ENCODE peak calls at places on chromosomes 16 and 17, in eight cellular contexts. K, L, C, B, X, W, R and J are unnamed samples.

GRCh38 chr17:12789976-12790805 is 893 bp downstream of the ARHGAP44 start:
- DNase-seq in K (no peak), L (no peak), C (peak; percentile 27), B (no peak), X (no peak), W (no peak), R (no peak), J (no peak)

GRCh38 chr17:77467513-77467912 is 326.7 kb downstream of the SEC14L1 start:
- DNase-seq in K (no peak), L (no peak), C (no peak), B (no peak), X (no peak), W (no peak), R (no peak), J (no peak)

GRCh38 chr17:7916799-7917198 is 710 bp upstream of the RNF227 start:
- DNase-seq in K (no peak), L (peak; percentile 5), C (no peak), B (no peak), X (no peak), W (no peak), R (no peak), J (no peak)

GRCh38 chr17:3695129-3695722 is 729 bp downstream of the P2RX5 start:
- DNase-seq in K (no peak), L (no peak), C (no peak), B (peak; percentile 68), X (no peak), W (no peak), R (no peak), J (no peak)

GRCh38 chr16:24729967-24730815 is 740 bp downstream of the TNRC6A start:
- DNase-seq in K (no peak), L (no peak), C (peak; percentile 33), B (no peak), X (no peak), W (no peak), R (no peak), J (no peak)

GRCh38 chr16:84024854-84025253 is 17.7 kb downstream of the SLC38A8 start:
- DNase-seq in K (no peak), L (no peak), C (no peak), B (no peak), X (no peak), W (no peak), R (peak; percentile 67), J (no peak)

GRCh38 chr17:47850692-47851573 is at the start of gene SP6:
- DNase-seq in K (no peak), L (no peak), C (peak; percentile 91), B (no peak), X (no peak), W (no peak), R (no peak), J (no peak)

GRCh38 chr17:28105501-28105900 is 63.0 kb downstream of the NLK start:
- DNase-seq in K (no peak), L (no peak), C (no peak), B (no peak), X (no peak), W (no peak), R (no peak), J (no peak)

GRCh38 chr17:47831934-47832327 is 461 bp downstream of the LRRC46 start:
- DNase-seq in K (no peak), L (no peak), C (no peak), B (no peak), X (no peak), W (no peak), R (no peak), J (no peak)

GRCh38 chr17:51813784-51814174 is 344.7 kb downstream of the CA10 start:
- DNase-seq in K (no peak), L (no peak), C (no peak), B (no peak), X (no peak), W (no peak), R (no peak), J (no peak)

GRCh38 chr17:36877774-36878173 is 59.5 kb upstream of the LHX1 start:
- DNase-seq in K (no peak), L (no peak), C (no peak), B (no peak), X (no peak), W (no peak), R (no peak), J (no peak)

DNA sequence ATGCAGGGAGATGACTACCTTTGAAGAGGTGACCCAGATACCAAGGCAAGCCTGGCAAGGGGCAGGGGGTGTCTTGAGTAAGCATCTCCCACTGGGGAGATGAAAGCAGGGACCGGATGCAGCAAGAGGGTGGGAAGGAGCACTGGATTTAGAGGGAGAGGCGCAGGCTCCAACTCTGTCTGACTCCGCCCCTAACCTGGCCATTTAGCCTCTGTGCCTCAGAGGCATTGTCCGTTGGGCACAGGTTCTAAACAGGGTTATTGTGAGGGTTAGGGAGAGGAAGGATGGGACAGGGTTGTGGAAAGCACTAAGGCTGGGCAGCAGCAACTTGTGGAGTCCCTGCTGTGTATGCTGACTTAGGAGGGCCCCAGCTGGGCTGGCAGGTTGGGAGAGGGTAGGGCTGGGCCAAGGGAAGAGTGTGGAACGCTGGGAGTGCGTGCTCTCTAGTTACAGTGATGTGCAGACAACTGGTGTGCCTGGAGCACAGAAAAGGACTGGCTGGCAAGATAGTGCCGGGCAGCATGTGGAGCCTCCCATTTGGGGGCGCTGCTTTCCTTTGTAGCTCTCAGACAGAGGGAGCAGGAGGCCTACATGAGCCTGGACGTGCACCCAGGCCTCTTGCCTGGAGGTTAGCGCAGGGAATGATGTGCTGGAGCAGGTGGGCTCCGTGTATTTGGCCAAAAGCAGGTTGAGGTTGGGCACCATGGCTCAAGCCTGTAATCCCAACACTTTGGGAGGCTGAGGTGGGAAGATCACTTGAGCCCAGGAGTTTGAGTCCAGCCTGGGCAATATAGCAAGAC is 26.2 kb downstream of the TBX2 start:
- DNase-seq in K (no peak), L (no peak), C (no peak), B (no peak), X (no peak), W (no peak), R (no peak), J (no peak)
- TF ChIP-seq CTCF in K (no peak), L (peak; percentile 10), C (no peak), B (no peak), X (no peak), W (no peak), R (peak; percentile 24), J (peak; percentile 10)

GRCh38 chr17:81438024-81438664 is 42.9 kb downstream of the BAHCC1 start:
- DNase-seq in K (no peak), L (no peak), C (no peak), B (no peak), X (no peak), W (no peak), R (no peak), J (no peak)
- H3K4me3 ChIP-seq in K (peak overlapping the region; percentile 38), L (no peak overlapping the region), C (no peak overlapping the region), B (no peak overlapping the region), X (no peak overlapping the region), W (no peak overlapping the region), R (no peak overlapping the region), J (no peak overlapping the region)

GRCh38 chr16:30843501-30843900 is 50.4 kb downstream of the BCL7C start:
- DNase-seq in K (no peak), L (no peak), C (no peak), B (no peak), X (no peak), W (no peak), R (no peak), J (no peak)
- TF ChIP-seq CTCF in K (no peak), L (no peak), C (no peak), B (no peak), X (no peak), W (no peak), R (no peak), J (no peak)

GRCh38 chr17:81520021-81520894 is 7.7 kb upstream of the ACTG1 start:
- DNase-seq in K (no peak), L (no peak), C (no peak), B (no peak), X (no peak), W (no peak), R (no peak), J (no peak)
- H3K4me3 ChIP-seq in K (no peak overlapping the region), L (no peak overlapping the region), C (peak overlapping the region; percentile 50), B (no peak overlapping the region), X (no peak overlapping the region), W (no peak overlapping the region), R (no peak overlapping the region), J (peak overlapping the region; percentile 33)

GRCh38 chr17:10737786-10738185 is 8.0 kb upstream of the TMEM220 start:
- DNase-seq in K (no peak), L (no peak), C (no peak), B (peak; percentile 9), X (peak; percentile 75), W (no peak), R (no peak), J (no peak)
- TF ChIP-seq CTCF in K (no peak), L (no peak), C (no peak), B (no peak), X (no peak), W (no peak), R (no peak), J (no peak)

GRCh38 chr16:70682239-70683145 is 3.4 kb downstream of the MTSS2 start:
- DNase-seq in K (no peak), L (no peak), C (no peak), B (no peak), X (no peak), W (no peak), R (no peak), J (no peak)
- H3K4me3 ChIP-seq in K (peak overlapping the region; percentile 81), L (peak overlapping the region; percentile 78), C (peak overlapping the region; percentile 1), B (no peak overlapping the region), X (peak overlapping the region; percentile 91), W (no peak overlapping the region), R (no peak overlapping the region), J (peak overlapping the region; percentile 86)

DNA sequence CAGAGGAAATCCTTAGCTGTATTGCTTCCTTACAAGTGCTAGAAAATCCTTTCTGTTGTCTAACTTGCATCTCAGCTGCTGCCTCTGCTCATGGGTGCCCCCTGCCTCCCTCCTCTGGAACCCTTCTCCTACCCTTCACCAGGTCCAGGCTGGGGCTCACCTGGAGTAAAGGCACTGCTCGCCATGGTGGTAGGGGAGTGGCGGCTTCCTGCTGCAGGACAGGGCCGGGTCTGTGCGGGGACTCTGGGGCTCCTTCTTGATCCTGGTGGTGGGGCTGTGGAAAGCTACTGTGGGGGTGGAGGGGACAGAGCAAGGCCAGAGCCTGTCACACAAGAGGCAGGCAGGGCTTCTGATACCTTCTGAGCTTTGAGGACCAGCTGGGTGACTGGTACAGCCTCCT is 12.4 kb downstream of the ETV4 start:
- DNase-seq in K (no peak), L (no peak), C (no peak), B (no peak), X (no peak), W (no peak), R (no peak), J (no peak)
- TF ChIP-seq CTCF in K (no peak), L (no peak), C (no peak), B (no peak), X (no peak), W (no peak), R (no peak), J (no peak)

DNA sequence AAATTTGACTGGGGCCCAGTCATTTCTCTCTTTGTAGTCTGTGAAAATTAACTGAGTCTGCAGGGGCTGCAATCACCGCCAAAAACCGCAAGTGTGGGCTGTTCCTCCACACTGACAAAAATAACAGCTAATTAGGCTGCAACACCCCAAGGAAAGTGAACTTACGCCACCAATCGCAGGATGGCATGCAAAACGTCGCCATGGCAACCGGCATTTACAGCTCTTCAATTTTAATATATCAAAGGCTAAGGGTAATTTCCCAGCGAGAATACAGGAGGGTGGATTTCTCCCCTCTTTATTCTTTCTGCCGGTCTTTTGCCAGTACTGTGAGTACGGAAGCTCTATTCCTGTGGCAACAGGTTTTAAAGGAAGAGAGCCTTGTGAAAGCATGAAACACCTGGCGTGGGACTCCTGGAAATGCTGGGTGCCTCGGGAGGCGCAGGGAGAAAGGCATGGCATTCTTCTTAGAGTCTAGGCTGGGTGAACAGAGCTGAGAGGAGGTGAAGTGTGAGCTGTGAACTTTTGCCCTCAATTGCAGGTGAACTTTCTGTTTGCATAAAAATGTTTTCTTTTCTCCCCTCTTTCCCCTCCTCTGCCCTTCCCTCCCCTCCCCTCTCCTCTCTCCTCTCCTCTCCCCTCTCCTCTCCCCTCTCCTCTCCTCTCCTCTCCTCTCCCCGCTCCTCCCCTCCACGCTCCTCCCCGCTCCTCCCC is 399.7 kb downstream of the XYLT1 start:
- DNase-seq in K (no peak), L (no peak), C (peak; percentile 49), B (no peak), X (no peak), W (no peak), R (no peak), J (no peak)
- H3K4me3 ChIP-seq in K (peak overlapping the region; percentile 25), L (no peak overlapping the region), C (no peak overlapping the region), B (no peak overlapping the region), X (no peak overlapping the region), W (no peak overlapping the region), R (no peak overlapping the region), J (no peak overlapping the region)